ENCODE peak calls at places on chromosomes 3 and 15, in four cellular contexts. Q is GM23338, Y is stomach, B is Panc1. H is an unnamed sample. For H3K4me1, the result is how much of the 10 kb centered on the place peaks cover.

GRCh38 chr3:164673738-164674137 is 404.6 kb downstream of the SI start:
- DNase-seq in Q (peak), Y (no peak), B (no peak), H (no peak)

GRCh38 chr3:126085841-126086240 is 1.9 kb upstream of the SLC41A3 start:
- DNase-seq in Q (no peak), Y (no peak), B (no peak), H (no peak)

GRCh38 chr15:73962409-73962808 is 29.7 kb downstream of the STOML1 start:
- DNase-seq in Q (no peak), Y (no peak), B (no peak), H (no peak)

GRCh38 chr15:69304176-69304533 is 5.4 kb downstream of the PAQR5 start:
- DNase-seq in Q (no peak), Y (no peak), B (peak), H (no peak)

GRCh38 chr3:124118397-124118796 is 126.5 kb upstream of the ROPN1 start:
- DNase-seq in Q (no peak), Y (no peak), B (no peak), H (no peak)

GRCh38 chr15:98421419-98422085 is 226.8 kb upstream of the IGF1R start:
- DNase-seq in Q (peak), Y (peak), B (no peak), H (peak)

GRCh38 chr3:141452045-141452444 is 34.8 kb upstream of the RASA2 start:
- DNase-seq in Q (peak), Y (no peak), B (peak), H (no peak)

GRCh38 chr15:80309769-80310384 is 57.9 kb upstream of the CTXND1 start:
- DNase-seq in Q (peak), Y (no peak), B (no peak), H (no peak)

GRCh38 chr3:10772230-10773161 is 43.5 kb upstream of the SLC6A11 start:
- DNase-seq in Q (peak), Y (no peak), B (no peak), H (no peak)

GRCh38 chr15:88249220-88249619 is 7.3 kb downstream of the NTRK3 start:
- DNase-seq in Q (no peak), Y (no peak), B (no peak), H (no peak)

GRCh38 chr15:51313644-51314280 is 24.6 kb downstream of the CYP19A1 start:
- DNase-seq in Q (no peak), Y (no peak), B (no peak), H (no peak)

GRCh38 chr3:161409069-161409468 is 37.8 kb upstream of the SPTSSB start:
- DNase-seq in Q (peak), Y (no peak), B (no peak), H (no peak)

GRCh38 chr3:180870008-180870733 is 42.3 kb upstream of the FXR1 start:
- DNase-seq in Q (peak), Y (no peak), B (no peak), H (peak)

GRCh38 chr3:51934991-51935885 is 6.5 kb downstream of the RRP9 start:
- DNase-seq in Q (no peak), Y (peak), B (no peak), H (peak)

GRCh38 chr15:42549782-42550392 is 1.2 kb downstream of the HAUS2 start:
- DNase-seq in Q (no peak), Y (no peak), B (no peak), H (no peak)

GRCh38 chr3:15858547-15859506 is 61.0 kb upstream of the ANKRD28 start:
- DNase-seq in Q (peak), Y (peak), B (no peak), H (no peak)

GRCh38 chr15:78051622-78052405 is 25.7 kb downstream of the TBC1D2B start:
- DNase-seq in Q (no peak), Y (peak), B (no peak), H (no peak)

GRCh38 chr15:25862469-25863066 is 559 bp downstream of the ATP10A start:
- DNase-seq in Q (peak), Y (peak), B (no peak), H (no peak)

GRCh38 chr3:48186993-48187578 is 1.1 kb downstream of the CDC25A start:
- DNase-seq in Q (no peak), Y (no peak), B (no peak), H (no peak)

GRCh38 chr3:24377218-24377993 is 117.2 kb downstream of the THRB start:
- DNase-seq in Q (no peak), Y (no peak), B (no peak), H (peak)

GRCh38 chr15:78368671-78369070 is 28.5 kb downstream of the CRABP1 start:
- DNase-seq in Q (peak), Y (no peak), B (no peak), H (no peak)

GRCh38 chr3:159252772-159253384 is 451.0 kb downstream of the MFSD1 start:
- DNase-seq in Q (peak), Y (no peak), B (peak), H (no peak)

GRCh38 chr15:66751579-66751978 is 49.5 kb downstream of the SMAD6 start:
- DNase-seq in Q (no peak), Y (peak), B (no peak), H (peak)

GRCh38 chr3:136546718-136547117 is 205.5 kb downstream of the STAG1 start:
- DNase-seq in Q (peak), Y (no peak), B (no peak), H (no peak)

GRCh38 chr3:39383913-39384664 is 919 bp downstream of the SLC25A38 start:
- DNase-seq in Q (peak), Y (peak), B (no peak), H (peak)

GRCh38 chr3:122802323-122802722 is 7.5 kb downstream of the SLC49A4 start:
- DNase-seq in Q (no peak), Y (no peak), B (no peak), H (no peak)

GRCh38 chr3:186790261-186790981 is 7.0 kb downstream of the EIF4A2 start:
- DNase-seq in Q (peak), Y (no peak), B (no peak), H (no peak)

GRCh38 chr15:39079296-39079834 is 501.5 kb upstream of the THBS1 start:
- DNase-seq in Q (no peak), Y (no peak), B (no peak), H (no peak)

GRCh38 chr15:41895491-41895890 is 1.6 kb upstream of the SPTBN5 start:
- DNase-seq in Q (no peak), Y (no peak), B (no peak), H (no peak)

GRCh38 chr3:56467801-56468183 is 475 bp downstream of the ERC2 start:
- DNase-seq in Q (peak), Y (no peak), B (no peak), H (no peak)

GRCh38 chr3:43169987-43170386 is 64.1 kb upstream of the POMGNT2 start:
- DNase-seq in Q (no peak), Y (no peak), B (no peak), H (no peak)
- TF ChIP-seq POLR2AphosphoS5 in Q (no peak), Y (no peak), B (no peak), H (no peak)

GRCh38 chr3:46931631-46932441 is 44.7 kb downstream of the CCDC12 start:
- DNase-seq in Q (no peak), Y (peak), B (no peak), H (peak)
- H3K4me1 ChIP-seq in Q (under half), Y (half or more), B (under half), H (half or more)

DNA sequence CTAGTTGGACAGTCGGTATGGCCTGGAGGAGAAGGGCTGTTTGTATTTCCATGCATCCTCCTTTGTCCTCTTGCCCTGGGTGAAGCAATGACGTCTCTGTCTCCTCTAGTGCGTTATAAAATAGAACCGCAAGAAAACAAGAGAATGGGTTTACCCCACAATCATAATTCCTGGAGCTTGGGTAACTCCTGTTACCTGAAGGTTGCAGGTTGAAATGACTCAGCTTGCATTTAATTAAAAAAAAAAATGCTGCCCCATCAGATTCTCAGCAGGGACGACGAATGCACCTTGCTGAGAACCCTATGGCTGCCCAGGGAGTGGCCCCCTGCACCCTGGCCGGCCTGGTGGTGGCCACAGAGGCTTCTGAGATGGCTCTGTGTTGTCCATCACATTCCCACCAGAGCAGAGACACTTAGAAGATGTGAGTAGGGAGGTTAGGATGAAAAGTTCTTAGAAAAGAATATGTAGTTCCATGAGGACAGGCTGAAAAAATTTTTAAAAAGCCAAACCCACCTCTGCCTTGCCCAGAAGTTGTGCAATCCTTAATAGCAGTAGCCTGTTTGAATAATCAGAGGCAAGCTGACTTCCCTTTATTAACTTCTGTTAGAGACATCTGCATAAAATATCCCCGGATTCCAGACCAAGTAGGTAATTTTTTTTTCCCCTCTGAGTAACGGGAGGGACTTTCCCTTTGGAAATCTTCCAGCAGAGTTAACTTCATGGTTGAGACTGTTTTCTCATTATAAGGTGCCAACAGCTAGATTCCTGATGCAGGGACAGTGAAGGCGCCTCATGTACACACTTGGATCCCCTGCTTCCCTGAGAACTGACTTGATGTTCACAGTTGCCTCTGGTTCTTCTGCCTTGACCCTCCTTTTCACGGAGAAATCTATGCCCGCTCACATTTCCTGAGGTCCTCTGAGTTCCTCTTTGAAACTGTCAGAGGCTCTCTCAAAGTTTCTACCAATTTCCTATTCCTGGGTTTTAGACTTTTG is 227.9 kb upstream of the BHLHE40 start:
- DNase-seq in Q (no peak), Y (no peak), B (no peak), H (no peak)
- TF ChIP-seq POLR2AphosphoS5 in Q (no peak), Y (no peak), B (no peak), H (peak)

GRCh38 chr3:172096881-172097420 is 57.6 kb downstream of the FNDC3B start:
- DNase-seq in Q (peak), Y (peak), B (no peak), H (no peak)

GRCh38 chr3:172098698-172099494 is 59.5 kb downstream of the FNDC3B start:
- DNase-seq in Q (peak), Y (no peak), B (no peak), H (no peak)

GRCh38 chr3:172099495-172099808 is 60.1 kb downstream of the FNDC3B start:
- DNase-seq in Q (no peak), Y (no peak), B (no peak), H (no peak)

GRCh38 chr3:172094621-172095557 is 55.5 kb downstream of the FNDC3B start:
- DNase-seq in Q (peak), Y (no peak), B (no peak), H (no peak)

GRCh38 chr3:172097585-172097984 is 58.2 kb downstream of the FNDC3B start:
- DNase-seq in Q (no peak), Y (no peak), B (no peak), H (no peak)
- H3K4me1 ChIP-seq in Q (half or more), Y (half or more), B (half or more), H (under half)

DNA sequence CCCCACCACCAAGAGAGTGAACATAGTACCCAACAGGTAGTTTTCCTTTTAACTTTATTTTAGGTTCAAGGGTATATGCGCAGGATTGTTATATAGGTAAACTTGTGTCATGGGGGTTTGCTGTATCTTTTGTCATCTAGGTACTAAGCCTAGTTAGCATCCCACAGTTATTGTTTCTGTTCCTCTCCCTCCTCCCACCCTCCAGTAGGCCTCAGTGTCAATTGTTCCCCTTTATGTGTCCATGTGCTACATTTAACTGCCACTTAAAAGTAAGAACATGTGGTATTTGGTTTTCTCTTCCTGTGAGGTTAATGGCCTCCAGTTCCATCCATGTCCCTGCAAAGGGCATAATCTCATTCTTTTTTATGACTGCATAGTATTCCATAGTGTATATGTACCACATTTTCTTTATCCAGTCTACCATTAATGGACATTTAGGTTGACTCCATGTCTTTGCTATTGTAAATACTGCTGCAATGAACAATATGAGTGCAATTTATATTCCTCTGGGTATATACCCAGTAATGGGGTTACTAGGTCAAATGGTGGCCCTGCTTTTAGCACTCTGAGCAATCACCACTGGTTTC is 66.2 kb downstream of the ST3GAL6 start:
- DNase-seq in Q (no peak), Y (no peak), B (no peak), H (no peak)
- TF ChIP-seq POLR2AphosphoS5 in Q (no peak), Y (no peak), B (no peak), H (no peak)

GRCh38 chr15:59306520-59307163 is 66.0 kb downstream of the MYO1E start:
- DNase-seq in Q (no peak), Y (no peak), B (no peak), H (no peak)

GRCh38 chr15:59309405-59309804 is 63.3 kb downstream of the MYO1E start:
- DNase-seq in Q (no peak), Y (no peak), B (no peak), H (no peak)

GRCh38 chr15:59303641-59304433 is 68.8 kb downstream of the MYO1E start:
- DNase-seq in Q (no peak), Y (peak), B (no peak), H (no peak)

GRCh38 chr15:59304807-59305206 is 67.9 kb downstream of the MYO1E start:
- DNase-seq in Q (no peak), Y (no peak), B (no peak), H (no peak)

GRCh38 chr15:59307164-59307535 is 65.5 kb downstream of the MYO1E start:
- DNase-seq in Q (no peak), Y (no peak), B (no peak), H (no peak)
- H3K4me1 ChIP-seq in Q (under half), Y (half or more), B (half or more), H (under half)

GRCh38 chr3:184236033-184236410 is 6.6 kb downstream of the VWA5B2 start:
- DNase-seq in Q (no peak), Y (no peak), B (no peak), H (no peak)

GRCh38 chr3:184234671-184235380 is 5.4 kb downstream of the VWA5B2 start:
- DNase-seq in Q (no peak), Y (no peak), B (no peak), H (no peak)

GRCh38 chr3:184233127-184233843 is 3.9 kb downstream of the VWA5B2 start:
- DNase-seq in Q (no peak), Y (no peak), B (no peak), H (no peak)

GRCh38 chr3:184235381-184236032 is 6.1 kb downstream of the VWA5B2 start:
- DNase-seq in Q (no peak), Y (no peak), B (no peak), H (no peak)

GRCh38 chr3:184234224-184234623 is 4.8 kb downstream of the VWA5B2 start:
- DNase-seq in Q (peak), Y (peak), B (no peak), H (no peak)
- TF ChIP-seq POLR2AphosphoS5 in Q (no peak), Y (no peak), B (no peak), H (no peak)

H was measured in sigmoid colon.